ENCODE peak calls at places on chromosomes 3 and 15, in seven cellular contexts. U, E, W, P, J, T and Y are unnamed samples.

GRCh38 chr3:139134678-139135372 is 90.1 kb upstream of the PRR23C start:
- DNase-seq in U (no peak), P (no peak), E (no peak), T (peak; percentile 3), J (no peak), W (no peak), Y (no peak)

GRCh38 chr3:148992027-148992634 is 791 bp downstream of the GYG1 start:
- DNase-seq in W (no peak), T (peak; percentile 40), J (peak; percentile 78), U (peak; percentile 84), P (peak; percentile 73), E (peak; percentile 34), Y (no peak)

GRCh38 chr3:78204977-78205376 is 1165.1 kb downstream of the ROBO2 start:
- DNase-seq in U (peak; percentile 83), J (peak; percentile 52), P (peak; percentile 44), E (peak; percentile 60), T (peak; percentile 82), W (no peak), Y (peak; percentile 24)

GRCh38 chr3:109023656-109024254 is 70.1 kb upstream of the GUCA1C start:
- DNase-seq in E (peak; percentile 63), P (peak; percentile 55), W (peak; percentile 27), U (peak; percentile 64), J (peak; percentile 58), T (peak; percentile 58), Y (no peak)

GRCh38 chr3:81778678-81779182 is 17.3 kb upstream of the GBE1 start:
- DNase-seq in U (peak; percentile 52), T (no peak), E (peak; percentile 88), W (no peak), P (no peak), J (no peak), Y (no peak)

GRCh38 chr3:38348903-38349302 is 2.3 kb downstream of the XYLB start:
- DNase-seq in E (no peak), T (peak; percentile 54), U (peak; percentile 36), J (peak; percentile 74), W (no peak), P (no peak), Y (no peak)

GRCh38 chr15:40182358-40183029 is 21.6 kb downstream of the BUB1B start:
- DNase-seq in W (no peak), E (no peak), T (no peak), U (no peak), P (no peak), J (no peak), Y (no peak)

GRCh38 chr15:73936181-73936580 is 9.9 kb downstream of the LOXL1 start:
- DNase-seq in J (no peak), T (no peak), E (peak; percentile 76), P (peak; percentile 43), W (no peak), U (no peak), Y (no peak)

GRCh38 chr15:57761562-57761961 is 55.0 kb downstream of the POLR2M start:
- DNase-seq in E (no peak), T (no peak), J (peak; percentile 29), U (peak; percentile 60), W (no peak), P (no peak), Y (no peak)

GRCh38 chr15:99565031-99565280 is 828 bp upstream of the MEF2A start:
- DNase-seq in P (no peak), U (no peak), T (no peak), J (no peak), E (no peak), W (no peak), Y (no peak)

GRCh38 chr3:170429050-170429449 is 10.4 kb downstream of the CLDN11 start:
- DNase-seq in U (peak; percentile 56), P (peak; percentile 22), E (peak; percentile 59), T (no peak), J (peak; percentile 48), W (no peak), Y (peak; percentile 12)

GRCh38 chr15:59594991-59595390 is 16.6 kb upstream of the GCNT3 start:
- DNase-seq in U (no peak), E (no peak), P (no peak), T (no peak), W (no peak), J (no peak), Y (no peak)
- H3K9ac ChIP-seq in U (no peak overlapping the region), E (no peak overlapping the region), P (no peak overlapping the region), T (no peak overlapping the region), W (no peak overlapping the region), J (peak overlapping the region; percentile 64), Y (no peak overlapping the region)

GRCh38 chr3:9902372-9903237 is at the start of gene IL17RE:
- DNase-seq in T (no peak), U (no peak), E (no peak), W (no peak), P (peak; percentile 31), J (no peak), Y (no peak)

GRCh38 chr3:9906480-9906879 is 3.8 kb downstream of the IL17RE start:
- DNase-seq in P (no peak), U (no peak), J (no peak), W (no peak), T (no peak), E (no peak), Y (no peak)

GRCh38 chr3:9901967-9902366 is 681 bp upstream of the IL17RE start:
- DNase-seq in T (no peak), E (no peak), U (no peak), P (no peak), W (no peak), J (no peak), Y (no peak)

GRCh38 chr3:9903238-9903624 is 583 bp downstream of the IL17RE start:
- DNase-seq in E (no peak), J (peak; percentile 85), T (peak; percentile 54), U (peak; percentile 37), W (no peak), P (no peak), Y (no peak)

DNA sequence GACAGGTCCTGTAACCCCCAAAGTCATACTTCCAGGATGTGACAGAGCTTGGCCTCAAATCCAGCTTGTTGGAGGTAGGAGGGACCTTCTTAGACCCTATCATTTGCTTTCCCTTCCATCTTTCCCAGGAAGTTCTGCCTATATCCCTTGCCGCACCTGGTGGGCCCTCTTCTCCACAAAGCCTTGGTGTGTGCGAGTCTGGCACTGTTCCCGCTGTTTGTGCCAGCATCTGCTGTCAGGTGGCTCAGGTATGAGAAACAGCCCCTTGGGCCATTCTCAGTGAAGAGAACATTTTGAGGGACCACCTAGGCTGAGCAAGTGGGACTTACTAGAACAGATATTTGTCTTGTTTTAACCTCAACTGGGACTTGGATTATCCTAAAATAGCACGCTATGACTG is 1.3 kb downstream of the IL17RE start:
- DNase-seq in J (no peak), E (no peak), U (no peak), W (no peak), P (no peak), T (no peak), Y (no peak)
- H3K9ac ChIP-seq in J (no peak overlapping the region), E (no peak overlapping the region), U (peak overlapping the region; percentile 85), W (no peak overlapping the region), P (no peak overlapping the region), T (no peak overlapping the region), Y (no peak overlapping the region)

GRCh38 chr15:48592221-48592731 is 53.2 kb downstream of the FBN1 start:
- DNase-seq in J (peak; percentile 96), U (peak; percentile 93), T (no peak), P (no peak), E (peak; percentile 99), W (no peak), Y (no peak)

GRCh38 chr15:48596415-48596814 is 49.1 kb downstream of the FBN1 start:
- DNase-seq in J (peak; percentile 37), T (no peak), U (no peak), E (peak; percentile 27), P (no peak), W (no peak), Y (no peak)

GRCh38 chr15:48592929-48593328 is 52.6 kb downstream of the FBN1 start:
- DNase-seq in W (no peak), U (no peak), T (no peak), J (peak; percentile 41), P (no peak), E (peak; percentile 34), Y (no peak)

GRCh38 chr15:48596841-48597240 is 48.7 kb downstream of the FBN1 start:
- DNase-seq in T (no peak), J (no peak), P (no peak), E (no peak), W (no peak), U (no peak), Y (no peak)

GRCh38 chr15:48595988-48596387 is 49.5 kb downstream of the FBN1 start:
- DNase-seq in E (no peak), P (no peak), T (no peak), U (no peak), J (no peak), W (no peak), Y (no peak)
- H3K9ac ChIP-seq in E (no peak overlapping the region), P (no peak overlapping the region), T (no peak overlapping the region), U (no peak overlapping the region), J (no peak overlapping the region), W (no peak overlapping the region), Y (no peak overlapping the region)

DNA sequence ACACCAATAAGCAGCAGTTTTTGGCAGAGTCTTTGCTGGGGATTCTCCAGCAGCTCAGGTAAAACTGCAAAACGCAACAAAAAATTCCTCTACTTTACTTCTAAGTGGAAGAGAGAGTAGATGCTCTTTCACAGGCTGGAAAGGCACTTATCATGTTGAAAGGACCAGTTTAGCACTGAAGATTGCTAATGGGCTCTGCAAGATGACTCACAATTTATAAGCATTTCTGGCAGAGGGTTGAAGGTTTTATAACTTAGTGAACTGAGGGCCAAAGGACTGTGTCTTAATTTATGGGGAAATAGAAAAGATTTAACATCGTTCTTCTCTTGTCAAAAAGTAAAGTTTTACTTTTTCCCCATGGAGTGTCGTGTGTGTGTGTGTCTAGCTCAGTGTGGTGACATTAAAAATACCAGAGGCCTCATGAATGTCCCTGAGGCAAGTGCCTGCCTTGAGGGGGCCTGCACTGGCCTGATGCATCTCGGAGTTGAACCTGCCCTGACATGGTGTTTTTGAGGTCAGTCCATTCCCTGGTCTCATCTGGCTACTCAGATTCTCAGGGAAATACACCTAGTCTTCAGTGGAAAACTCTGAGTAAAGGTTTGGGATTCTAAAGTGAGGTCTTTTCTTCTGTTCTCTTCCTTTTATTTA is 1092.0 kb downstream of the NAALADL2 start:
- DNase-seq in T (peak; percentile 61), W (no peak), E (peak; percentile 50), P (no peak), J (peak; percentile 72), U (peak; percentile 11), Y (no peak)
- H3K9ac ChIP-seq in T (no peak overlapping the region), W (no peak overlapping the region), E (no peak overlapping the region), P (no peak overlapping the region), J (no peak overlapping the region), U (no peak overlapping the region), Y (no peak overlapping the region)